ENCODE peak calls at places on chromosomes 2 and 18, in ten cellular contexts. H is prostate gland, Q is breast epithelium, T is stomach, R is endothelial cell of umbilical vein, S is transverse colon, D is HCT116, G is spleen, U is GM23338, N is sigmoid colon. A is an unnamed sample.

GRCh38 chr18:44799422-44800421 is 119.0 kb downstream of the SETBP1 start:
- DNase-seq in H (no peak), Q (no peak), T (no peak), R (no peak), S (no peak), D (no peak), G (no peak), U (no peak), N (no peak), A (no peak)

GRCh38 chr2:60125880-60126444 is 427.5 kb downstream of the BCL11A start:
- DNase-seq in H (no peak), Q (no peak), T (no peak), R (no peak), S (no peak), D (no peak), G (no peak), U (no peak), N (no peak), A (no peak)

GRCh38 chr2:210752532-210752931 is 196.1 kb downstream of the CPS1 start:
- DNase-seq in H (no peak), Q (no peak), T (peak; percentile 51), R (no peak), S (no peak), D (no peak), G (no peak), U (no peak), N (no peak), A (no peak)

GRCh38 chr18:35582899-35583558 is 1.5 kb downstream of the GALNT1 start:
- DNase-seq in H (peak; percentile 26), Q (no peak), T (no peak), R (peak; percentile 64), S (no peak), D (no peak), G (no peak), U (peak; percentile 17), N (no peak), A (peak; percentile 3)

GRCh38 chr2:138274421-138275291 is 226.9 kb upstream of the SPOPL start:
- DNase-seq in H (no peak), Q (no peak), T (no peak), R (no peak), S (peak; percentile 19), D (peak; percentile 15), G (peak; percentile 21), U (no peak), N (no peak), A (no peak)

GRCh38 chr2:54271843-54272600 is 16.0 kb upstream of the TSPYL6 start:
- DNase-seq in H (no peak), Q (no peak), T (no peak), R (no peak), S (no peak), D (no peak), G (no peak), U (no peak), N (no peak), A (no peak)

GRCh38 chr2:200694071-200694470 is 108.3 kb downstream of the AOX1 start:
- DNase-seq in H (no peak), Q (no peak), T (no peak), R (no peak), S (no peak), D (no peak), G (no peak), U (no peak), N (no peak), A (no peak)

GRCh38 chr18:24817150-24818068 is 357.0 kb downstream of the HRH4 start:
- DNase-seq in H (no peak), Q (no peak), T (no peak), R (no peak), S (no peak), D (no peak), G (no peak), U (peak; percentile 30), N (no peak), A (no peak)

DNA sequence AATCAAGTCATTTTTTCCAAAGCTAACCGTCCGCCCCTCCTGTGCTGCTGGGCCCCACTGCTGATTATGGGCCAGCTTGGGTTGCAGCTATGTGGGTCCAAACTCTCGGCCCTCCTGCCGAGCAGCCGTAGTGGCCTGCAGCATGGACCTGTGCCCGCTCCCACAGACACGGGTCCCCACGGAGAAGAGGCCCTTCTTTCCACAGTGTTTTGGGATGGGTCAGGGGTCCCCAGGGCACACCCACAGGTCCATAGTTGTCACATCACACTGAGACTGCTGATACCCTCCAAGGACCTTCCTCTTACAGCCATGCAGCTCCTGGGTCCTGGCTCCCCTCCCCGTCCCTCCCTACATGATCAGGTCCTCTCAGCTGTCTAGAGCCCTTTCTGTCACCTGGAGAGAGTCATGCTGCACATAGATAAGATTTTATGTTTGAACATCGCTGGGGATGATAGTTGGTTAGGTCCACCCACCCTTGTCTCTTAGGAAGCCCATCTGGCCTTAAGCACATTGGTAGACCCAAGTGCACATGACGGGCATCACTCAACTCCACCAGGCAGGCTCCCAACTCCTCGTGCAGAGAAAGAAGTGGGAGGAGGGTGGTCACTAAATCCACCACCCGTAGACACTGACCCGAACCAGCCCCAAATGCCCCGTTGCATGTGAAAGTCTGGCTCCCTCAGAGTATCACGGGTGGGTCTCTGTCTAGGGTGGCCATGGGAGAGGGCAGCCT is 17.5 kb downstream of the GPR55 start:
- DNase-seq in H (no peak), Q (peak; percentile 38), T (peak; percentile 9), R (no peak), S (no peak), D (no peak), G (peak; percentile 53), U (no peak), N (peak; percentile 54), A (no peak)
- TF ChIP-seq POLR2AphosphoS5 in H (no peak), Q (no peak), T (no peak), R (no peak), S (no peak), D (no peak), G (no peak), U (no peak), N (no peak), A (no peak)

GRCh38 chr2:241703128-241703604 is 1.3 kb downstream of the ING5 start:
- DNase-seq in H (no peak), Q (no peak), T (peak; percentile 30), R (peak; percentile 10), S (no peak), D (no peak), G (no peak), U (no peak), N (no peak), A (no peak)

GRCh38 chr2:241706539-241706938 is 4.7 kb downstream of the ING5 start:
- DNase-seq in H (no peak), Q (no peak), T (no peak), R (no peak), S (no peak), D (no peak), G (no peak), U (no peak), N (no peak), A (no peak)

DNA sequence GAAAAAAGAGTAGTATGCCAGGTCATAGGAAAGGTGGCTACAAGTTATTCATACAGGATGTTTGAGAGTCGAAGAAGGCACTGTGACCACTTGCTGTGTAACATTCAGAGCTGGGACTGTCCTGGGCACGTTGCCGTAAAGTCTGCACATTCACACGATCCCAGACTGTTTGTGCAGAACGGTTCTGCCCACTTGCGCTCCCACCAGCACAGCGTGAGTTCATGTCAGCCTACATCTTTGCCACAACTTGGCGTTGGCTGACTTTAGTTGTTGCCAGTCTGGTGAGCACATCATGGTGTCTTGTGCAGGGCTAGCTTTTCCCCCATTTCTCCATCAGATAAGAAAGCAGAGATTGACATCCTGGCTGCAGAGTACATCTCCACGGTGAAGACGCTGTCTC is 7.0 kb downstream of the ING5 start:
- DNase-seq in H (no peak), Q (no peak), T (no peak), R (no peak), S (no peak), D (no peak), G (no peak), U (no peak), N (no peak), A (no peak)
- H3K36me3 ChIP-seq in H (peaks cover 11% of the 10 kb centered on the region), Q (peaks cover under 1% of the 10 kb centered on the region), T (peaks cover 98% of the 10 kb centered on the region), R (peaks cover 16% of the 10 kb centered on the region), S (peaks cover 75% of the 10 kb centered on the region), D (peaks cover 40% of the 10 kb centered on the region), G (peaks cover 81% of the 10 kb centered on the region), U (peaks cover 56% of the 10 kb centered on the region), N (peaks cover 57% of the 10 kb centered on the region), A (peaks cover 77% of the 10 kb centered on the region)

GRCh38 chr2:160061533-160062282 is 707 bp downstream of the PLA2R1 start:
- DNase-seq in H (no peak), Q (no peak), T (no peak), R (peak; percentile 21), S (no peak), D (no peak), G (peak; percentile 77), U (peak; percentile 41), N (peak; percentile 69), A (no peak)

GRCh38 chr2:160064916-160065315 is 2.5 kb upstream of the PLA2R1 start:
- DNase-seq in H (no peak), Q (no peak), T (no peak), R (no peak), S (no peak), D (no peak), G (no peak), U (no peak), N (no peak), A (no peak)

GRCh38 chr2:160062283-160063005 is at the start of gene PLA2R1:
- DNase-seq in H (peak; percentile 28), Q (peak; percentile 59), T (peak; percentile 34), R (peak; percentile 49), S (peak; percentile 74), D (no peak), G (peak; percentile 74), U (peak; percentile 76), N (peak; percentile 82), A (no peak)

GRCh38 chr2:160063895-160064577 is 1.6 kb upstream of the PLA2R1 start:
- DNase-seq in H (no peak), Q (no peak), T (no peak), R (no peak), S (no peak), D (no peak), G (no peak), U (no peak), N (no peak), A (no peak)

GRCh38 chr2:160063266-160063665 is 851 bp upstream of the PLA2R1 start:
- DNase-seq in H (no peak), Q (no peak), T (no peak), R (peak; percentile 22), S (no peak), D (no peak), G (no peak), U (peak; percentile 29), N (no peak), A (no peak)
- H3K4me3 ChIP-seq in H (no peak overlapping the region), Q (peak overlapping the region; percentile 84), T (no peak overlapping the region), R (no peak overlapping the region), S (no peak overlapping the region), D (no peak overlapping the region), G (peak overlapping the region; percentile 47), U (peak overlapping the region; percentile 83), N (peak overlapping the region; percentile 55), A (no peak overlapping the region)

GRCh38 chr2:84942964-84943421 is 28.0 kb upstream of the KCMF1 start:
- DNase-seq in H (no peak), Q (no peak), T (no peak), R (no peak), S (no peak), D (no peak), G (no peak), U (no peak), N (peak; percentile 12), A (no peak)

GRCh38 chr2:84944257-84944909 is 26.6 kb upstream of the KCMF1 start:
- DNase-seq in H (no peak), Q (no peak), T (no peak), R (no peak), S (no peak), D (no peak), G (no peak), U (no peak), N (no peak), A (no peak)

GRCh38 chr2:84942166-84942565 is 28.8 kb upstream of the KCMF1 start:
- DNase-seq in H (no peak), Q (no peak), T (no peak), R (no peak), S (no peak), D (no peak), G (peak; percentile 44), U (no peak), N (no peak), A (no peak)

GRCh38 chr2:84947010-84947593 is 23.9 kb upstream of the KCMF1 start:
- DNase-seq in H (no peak), Q (no peak), T (no peak), R (no peak), S (no peak), D (no peak), G (no peak), U (no peak), N (no peak), A (no peak)

GRCh38 chr2:84946204-84947009 is 24.6 kb upstream of the KCMF1 start:
- DNase-seq in H (no peak), Q (no peak), T (peak; percentile 57), R (peak; percentile 61), S (peak; percentile 77), D (peak; percentile 96), G (peak; percentile 87), U (no peak), N (no peak), A (no peak)
- TF ChIP-seq POLR2AphosphoS5 in H (no peak), Q (no peak), T (no peak), R (peak; percentile 87), S (no peak), D (peak; percentile 93), G (peak; percentile 68), U (no peak), N (no peak), A (no peak)

A was measured in SK-N-MC.